ENCODE peak calls at places on chromosomes 7 and 10, in six cellular contexts. Z, G, I, F, Y and O are unnamed samples.

GRCh38 chr10:75941181-75941580 is 509.8 kb downstream of the LRMDA start:
- DNase-seq in F (no peak), G (no peak), I (no peak), Z (no peak), Y (no peak), O (no peak)

GRCh38 chr7:1897861-1898627 is 228.0 kb downstream of the ELFN1 start:
- DNase-seq in Z (no peak), G (no peak), I (no peak), Y (no peak), F (no peak), O (no peak)

GRCh38 chr7:6443372-6443941 is 4.3 kb downstream of the DAGLB start:
- DNase-seq in F (no peak), Z (no peak), I (peak), Y (peak), G (no peak), O (no peak)

GRCh38 chr7:14630048-14630447 is 272.5 kb downstream of the DGKB start:
- DNase-seq in I (no peak), G (no peak), F (no peak), Y (no peak), Z (no peak), O (no peak)

GRCh38 chr10:35011771-35012191 is 78.4 kb downstream of the CUL2 start:
- DNase-seq in Z (no peak), Y (no peak), F (no peak), G (no peak), I (peak), O (no peak)

GRCh38 chr7:149414745-149415390 is 46.0 kb downstream of the ZNF777 start:
- DNase-seq in G (peak), Z (no peak), F (no peak), Y (no peak), I (peak), O (no peak)

GRCh38 chr7:116315293-116315692 is 105.0 kb downstream of the TES start:
- DNase-seq in Z (no peak), Y (no peak), G (no peak), F (no peak), I (peak), O (no peak)

GRCh38 chr10:89946106-89946505 is 244.7 kb downstream of the KIF20B start:
- DNase-seq in Z (no peak), Y (peak), G (no peak), F (no peak), I (no peak), O (no peak)

GRCh38 chr7:75695036-75695435 is 43.7 kb downstream of the HIP1 start:
- DNase-seq in Z (no peak), F (no peak), I (no peak), Y (no peak), G (no peak), O (no peak)

GRCh38 chr7:1693991-1694524 is 24.0 kb downstream of the ELFN1 start:
- DNase-seq in I (peak), Y (no peak), F (no peak), G (no peak), Z (peak), O (no peak)

GRCh38 chr7:81604075-81604807 is 165.6 kb downstream of the HGF start:
- DNase-seq in Z (peak), I (peak), G (no peak), Y (peak), F (no peak), O (no peak)

GRCh38 chr7:75892634-75893272 is 13.9 kb downstream of the RHBDD2 start:
- DNase-seq in F (no peak), I (no peak), Y (peak), G (no peak), Z (no peak), O (peak)

GRCh38 chr7:20647051-20647450 is 31.6 kb downstream of the ABCB5 start:
- DNase-seq in Z (no peak), F (no peak), I (no peak), G (no peak), Y (no peak), O (no peak)